ENCODE peak calls at places on chromosome 20, in nine cellular contexts. N, J, S, R, M, X, C, W and L are unnamed samples.

GRCh38 chr20:58192567-58192966 is 35.9 kb downstream of the ANKRD60 start:
- DNase-seq in N (no peak), J (no peak), S (no peak), R (no peak), M (no peak), X (no peak), C (no peak), W (no peak), L (peak)

GRCh38 chr20:3296256-3297095 is 57.5 kb upstream of the SLC4A11 start:
- DNase-seq in N (no peak), J (no peak), S (no peak), R (no peak), M (no peak), X (no peak), C (no peak), W (no peak), L (no peak)

GRCh38 chr20:23114448-23114847 is 28.3 kb upstream of the CD93 start:
- DNase-seq in N (no peak), J (no peak), S (no peak), R (no peak), M (no peak), X (no peak), C (no peak), W (no peak), L (no peak)

GRCh38 chr20:25495189-25495824 is 87.8 kb downstream of the GINS1 start:
- DNase-seq in N (no peak), J (no peak), S (no peak), R (no peak), M (no peak), X (no peak), C (no peak), W (no peak), L (no peak)

GRCh38 chr20:59745201-59745600 is 140.9 kb downstream of the PHACTR3 start:
- DNase-seq in N (no peak), J (no peak), S (no peak), R (no peak), M (no peak), X (no peak), C (no peak), W (no peak), L (no peak)

GRCh38 chr20:5933802-5934436 is 16.4 kb downstream of the TRMT6 start:
- DNase-seq in N (peak), J (peak), S (no peak), R (no peak), M (peak), X (no peak), C (no peak), W (no peak), L (peak)

GRCh38 chr20:37727247-37727956 is 33.6 kb downstream of the CTNNBL1 start:
- DNase-seq in N (peak), J (no peak), S (no peak), R (no peak), M (no peak), X (no peak), C (no peak), W (no peak), L (no peak)

GRCh38 chr20:20772492-20773047 is 60.1 kb upstream of the RALGAPA2 start:
- DNase-seq in N (no peak), J (no peak), S (no peak), R (no peak), M (no peak), X (no peak), C (no peak), W (no peak), L (no peak)

GRCh38 chr20:36181934-36182603 is 27.5 kb downstream of the EPB41L1 start:
- DNase-seq in N (no peak), J (no peak), S (no peak), R (no peak), M (no peak), X (no peak), C (peak), W (no peak), L (no peak)

GRCh38 chr20:13147071-13147961 is 73.8 kb upstream of the ISM1 start:
- DNase-seq in N (no peak), J (no peak), S (no peak), R (no peak), M (no peak), X (no peak), C (peak), W (no peak), L (no peak)

GRCh38 chr20:47725248-47725973 is 59.9 kb downstream of the SULF2 start:
- DNase-seq in N (peak), J (peak), S (no peak), R (peak), M (peak), X (peak), C (peak), W (no peak), L (peak)

GRCh38 chr20:59936409-59936808 is 3.0 kb upstream of the SYCP2 start:
- DNase-seq in N (no peak), J (no peak), S (no peak), R (no peak), M (no peak), X (no peak), C (no peak), W (no peak), L (no peak)

GRCh38 chr20:63016514-63017075 is 9.8 kb upstream of the BHLHE23 start:
- DNase-seq in N (no peak), J (no peak), S (no peak), R (no peak), M (no peak), X (no peak), C (no peak), W (no peak), L (no peak)

GRCh38 chr20:45971425-45971674 is 653 bp downstream of the ZNF335 start:
- DNase-seq in N (no peak), J (no peak), S (no peak), R (no peak), M (no peak), X (no peak), C (no peak), W (no peak), L (no peak)

GRCh38 chr20:10423735-10424134 is 10.3 kb downstream of the MKKS start:
- DNase-seq in N (no peak), J (no peak), S (no peak), R (no peak), M (no peak), X (no peak), C (no peak), W (no peak), L (no peak)

GRCh38 chr20:47789081-47789998 is 4.1 kb upstream of the SULF2 start:
- DNase-seq in N (no peak), J (no peak), S (no peak), R (peak), M (no peak), X (peak), C (no peak), W (no peak), L (no peak)

GRCh38 chr20:37342231-37343177 is 3.4 kb upstream of the SRC start:
- DNase-seq in N (no peak), J (no peak), S (peak), R (no peak), M (no peak), X (no peak), C (no peak), W (no peak), L (no peak)

GRCh38 chr20:24405810-24406209 is 63.6 kb upstream of the SYNDIG1 start:
- DNase-seq in N (no peak), J (no peak), S (no peak), R (no peak), M (no peak), X (no peak), C (peak), W (no peak), L (no peak)

GRCh38 chr20:33659341-33660034 is 2.6 kb upstream of the C20orf144 start:
- DNase-seq in N (no peak), J (no peak), S (no peak), R (no peak), M (no peak), X (no peak), C (no peak), W (no peak), L (peak)

GRCh38 chr20:56223352-56223751 is 25.2 kb upstream of the MC3R start:
- DNase-seq in N (no peak), J (peak), S (peak), R (no peak), M (no peak), X (no peak), C (peak), W (no peak), L (no peak)

GRCh38 chr20:51542894-51543788 is 622 bp upstream of the NFATC2 start:
- DNase-seq in N (no peak), J (no peak), S (no peak), R (no peak), M (no peak), X (no peak), C (no peak), W (no peak), L (no peak)

GRCh38 chr20:62822788-62823651 is 6.2 kb downstream of the COL9A3 start:
- DNase-seq in N (peak), J (peak), S (no peak), R (no peak), M (peak), X (no peak), C (no peak), W (no peak), L (peak)

GRCh38 chr20:51570755-51571469 is 28.4 kb upstream of the NFATC2 start:
- DNase-seq in N (no peak), J (no peak), S (peak), R (no peak), M (no peak), X (no peak), C (no peak), W (no peak), L (no peak)

GRCh38 chr20:57870597-57871236 is 160.9 kb upstream of the PMEPA1 start:
- DNase-seq in N (no peak), J (no peak), S (peak), R (no peak), M (no peak), X (no peak), C (no peak), W (no peak), L (no peak)

GRCh38 chr20:4664691-4665360 is 56.9 kb upstream of the PRND start:
- DNase-seq in N (no peak), J (no peak), S (no peak), R (no peak), M (no peak), X (no peak), C (no peak), W (no peak), L (no peak)

GRCh38 chr20:35314460-35315198 is 22.4 kb upstream of the FAM83C start:
- DNase-seq in N (no peak), J (no peak), S (no peak), R (no peak), M (no peak), X (no peak), C (no peak), W (no peak), L (no peak)

GRCh38 chr20:50598074-50598473 is 87.9 kb downstream of the PTPN1 start:
- DNase-seq in N (no peak), J (no peak), S (no peak), R (no peak), M (no peak), X (no peak), C (no peak), W (no peak), L (no peak)

GRCh38 chr20:63573739-63574131 is 304 bp downstream of the HELZ2 start:
- DNase-seq in N (no peak), J (no peak), S (no peak), R (no peak), M (no peak), X (no peak), C (no peak), W (no peak), L (no peak)

GRCh38 chr20:24985802-24986201 is 6.7 kb downstream of the APMAP start:
- DNase-seq in N (no peak), J (no peak), S (peak), R (no peak), M (no peak), X (no peak), C (no peak), W (no peak), L (no peak)

GRCh38 chr20:53165452-53165851 is 193.3 kb downstream of the TSHZ2 start:
- DNase-seq in N (no peak), J (no peak), S (no peak), R (no peak), M (no peak), X (no peak), C (no peak), W (no peak), L (no peak)

GRCh38 chr20:61957961-61958715 is 107.5 kb downstream of the TAF4 start:
- DNase-seq in N (no peak), J (no peak), S (peak), R (no peak), M (no peak), X (no peak), C (no peak), W (no peak), L (no peak)

GRCh38 chr20:63968928-63969760 is 586 bp downstream of the ZNF512B start:
- DNase-seq in N (peak), J (no peak), S (no peak), R (peak), M (no peak), X (no peak), C (no peak), W (peak), L (peak)

GRCh38 chr20:32003325-32003724 is 6.9 kb upstream of the CCM2L start:
- DNase-seq in N (no peak), J (peak), S (no peak), R (no peak), M (no peak), X (no peak), C (no peak), W (no peak), L (no peak)

GRCh38 chr20:1710484-1710883 is 52.9 kb upstream of the SIRPG start:
- DNase-seq in N (no peak), J (no peak), S (no peak), R (no peak), M (no peak), X (no peak), C (no peak), W (no peak), L (no peak)

GRCh38 chr20:13494019-13494418 is 144.7 kb downstream of the TASP1 start:
- DNase-seq in N (no peak), J (no peak), S (no peak), R (no peak), M (no peak), X (no peak), C (no peak), W (no peak), L (no peak)

GRCh38 chr20:19995220-19995863 is 21.8 kb upstream of the NAA20 start:
- DNase-seq in N (peak), J (no peak), S (no peak), R (peak), M (no peak), X (no peak), C (peak), W (no peak), L (peak)

GRCh38 chr20:61279621-61280150 is 27.6 kb downstream of the CDH4 start:
- DNase-seq in N (no peak), J (no peak), S (no peak), R (no peak), M (no peak), X (no peak), C (no peak), W (no peak), L (no peak)

GRCh38 chr20:59043698-59044097 is 1.1 kb upstream of the PRELID3B start:
- DNase-seq in N (no peak), J (no peak), S (no peak), R (no peak), M (no peak), X (no peak), C (no peak), W (no peak), L (peak)

GRCh38 chr20:278607-279571 is 11.7 kb downstream of the C20orf96 start:
- DNase-seq in N (peak), J (peak), S (peak), R (peak), M (no peak), X (no peak), C (no peak), W (no peak), L (no peak)

GRCh38 chr20:16241911-16242310 is 331.3 kb downstream of the KIF16B start:
- DNase-seq in N (no peak), J (no peak), S (no peak), R (no peak), M (peak), X (no peak), C (no peak), W (no peak), L (no peak)
- TF ChIP-seq CTCF in N (no peak), J (no peak), S (no peak), R (no peak), M (peak), X (no peak), C (no peak), W (no peak), L (no peak)

GRCh38 chr20:49028684-49029083 is 17.4 kb upstream of the CSE1L start:
- DNase-seq in N (peak), J (peak), S (no peak), R (no peak), M (no peak), X (no peak), C (no peak), W (no peak), L (no peak)
- TF ChIP-seq CTCF in N (peak), J (peak), S (no peak), R (no peak), M (peak), X (peak), C (peak), W (no peak), L (peak)

DNA sequence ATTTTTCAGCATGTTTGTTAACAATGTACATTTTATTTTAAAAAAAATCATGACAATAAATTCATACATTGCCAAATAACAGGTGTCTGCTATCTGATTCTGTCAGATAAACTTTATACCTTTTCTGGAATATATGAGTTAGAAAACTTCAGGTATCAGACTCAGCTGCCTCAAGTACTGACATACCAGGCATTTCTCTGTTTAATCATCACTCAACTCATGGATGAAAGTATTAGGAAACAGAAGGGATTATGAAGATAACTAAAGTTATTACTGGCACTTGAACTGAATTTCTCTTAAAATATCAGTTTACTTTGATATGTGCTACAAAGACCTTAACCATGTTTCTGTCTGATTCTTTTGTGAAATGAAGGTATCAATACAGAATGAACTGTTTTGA is 218.2 kb downstream of the PLCB4 start:
- DNase-seq in N (no peak), J (no peak), S (no peak), R (no peak), M (no peak), X (no peak), C (no peak), W (no peak), L (no peak)
- TF ChIP-seq CTCF in N (no peak), J (no peak), S (no peak), R (no peak), M (no peak), X (no peak), C (no peak), W (no peak), L (no peak)

GRCh38 chr20:40887100-40887499 is 141.5 kb upstream of the TOP1 start:
- DNase-seq in N (no peak), J (no peak), S (no peak), R (no peak), M (no peak), X (no peak), C (no peak), W (no peak), L (no peak)

GRCh38 chr20:40880063-40880715 is 148.4 kb upstream of the TOP1 start:
- DNase-seq in N (no peak), J (no peak), S (no peak), R (no peak), M (no peak), X (no peak), C (no peak), W (no peak), L (no peak)

GRCh38 chr20:40880716-40881104 is 147.9 kb upstream of the TOP1 start:
- DNase-seq in N (no peak), J (no peak), S (no peak), R (no peak), M (no peak), X (no peak), C (no peak), W (no peak), L (no peak)

GRCh38 chr20:40883097-40883496 is 145.5 kb upstream of the TOP1 start:
- DNase-seq in N (no peak), J (no peak), S (no peak), R (no peak), M (no peak), X (no peak), C (no peak), W (no peak), L (no peak)

GRCh38 chr20:40882173-40882572 is 146.4 kb upstream of the TOP1 start:
- DNase-seq in N (no peak), J (no peak), S (no peak), R (no peak), M (no peak), X (no peak), C (no peak), W (no peak), L (peak)
- TF ChIP-seq CTCF in N (no peak), J (no peak), S (no peak), R (no peak), M (no peak), X (no peak), C (no peak), W (no peak), L (no peak)

DNA sequence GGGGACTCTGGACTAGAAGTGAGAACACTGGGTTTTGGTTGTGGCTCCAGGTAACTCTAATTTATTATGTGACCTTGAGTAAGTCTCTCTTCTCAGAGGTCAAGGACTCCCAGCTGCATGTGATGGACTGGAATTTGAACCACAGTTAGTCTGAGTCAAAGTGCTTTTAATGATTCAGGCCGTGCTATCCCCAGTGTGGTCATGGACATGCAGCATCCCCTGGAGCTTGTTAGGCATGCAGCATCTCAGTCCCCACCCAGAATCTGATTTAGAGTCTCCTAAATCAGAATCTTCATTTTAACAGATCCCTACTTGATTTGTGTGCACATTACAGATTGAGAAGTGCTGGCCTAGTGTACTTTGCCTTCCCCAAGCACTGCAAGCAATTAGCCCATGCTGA is 74.2 kb downstream of the TOX2 start:
- DNase-seq in N (no peak), J (no peak), S (peak), R (no peak), M (no peak), X (peak), C (peak), W (no peak), L (no peak)
- TF ChIP-seq CTCF in N (no peak), J (no peak), S (no peak), R (no peak), M (no peak), X (peak), C (peak), W (no peak), L (no peak)

GRCh38 chr20:41352666-41353065 is 12.0 kb downstream of the LPIN3 start:
- DNase-seq in N (no peak), J (no peak), S (no peak), R (no peak), M (no peak), X (no peak), C (no peak), W (no peak), L (no peak)
- TF ChIP-seq CTCF in N (no peak), J (no peak), S (no peak), R (no peak), M (no peak), X (no peak), C (no peak), W (no peak), L (no peak)